ENCODE peak calls at places on chromosomes 3 and 15, in seven cellular contexts. One of them, this sample, is unnamed.

GRCh38 chr15:68700395-68701123 is 120.1 kb downstream of the ANP32A start:
- DNase-seq in mammary epithelial cell: no peak
- DNase-seq in GM23248: peak; percentile 80
- DNase-seq in neural progenitor cell: peak; percentile 58
- DNase-seq in fibroblast of lung: peak; percentile 66
- DNase-seq in H9: peak; percentile 59
- DNase-seq in astrocyte: peak; percentile 65
- DNase-seq in this sample: peak; percentile 81

GRCh38 chr15:66995257-66995656 is 70.1 kb upstream of the SMAD3 start:
- DNase-seq in mammary epithelial cell: peak; percentile 65
- DNase-seq in fibroblast of lung: peak; percentile 53
- DNase-seq in GM23248: peak; percentile 81
- DNase-seq in H9: no peak
- DNase-seq in astrocyte: peak; percentile 47
- DNase-seq in neural progenitor cell: no peak
- DNase-seq in this sample: no peak

GRCh38 chr15:94242257-94242656 is 10.9 kb downstream of the MCTP2 start:
- DNase-seq in GM23248: no peak
- DNase-seq in fibroblast of lung: no peak
- DNase-seq in astrocyte: no peak
- DNase-seq in mammary epithelial cell: no peak
- DNase-seq in H9: no peak
- DNase-seq in neural progenitor cell: no peak
- DNase-seq in this sample: no peak

GRCh38 chr15:29968099-29968892 is 114.5 kb upstream of the GOLGA8J start:
- DNase-seq in H9: peak; percentile 64
- DNase-seq in astrocyte: peak; percentile 15
- DNase-seq in neural progenitor cell: peak; percentile 68
- DNase-seq in fibroblast of lung: no peak
- DNase-seq in GM23248: peak; percentile 14
- DNase-seq in mammary epithelial cell: peak; percentile 6
- DNase-seq in this sample: peak; percentile 14

GRCh38 chr3:130341882-130342281 is 3.6 kb upstream of the COL6A5 start:
- DNase-seq in H9: no peak
- DNase-seq in GM23248: no peak
- DNase-seq in astrocyte: no peak
- DNase-seq in neural progenitor cell: no peak
- DNase-seq in mammary epithelial cell: no peak
- DNase-seq in fibroblast of lung: peak; percentile 6
- DNase-seq in this sample: no peak

GRCh38 chr3:31740397-31740796 is 207.7 kb downstream of the STT3B start:
- DNase-seq in mammary epithelial cell: no peak
- DNase-seq in astrocyte: no peak
- DNase-seq in GM23248: no peak
- DNase-seq in H9: no peak
- DNase-seq in fibroblast of lung: no peak
- DNase-seq in neural progenitor cell: no peak
- DNase-seq in this sample: no peak

GRCh38 chr3:49724586-49724985 is 835 bp upstream of the GMPPB start:
- DNase-seq in mammary epithelial cell: no peak
- DNase-seq in astrocyte: no peak
- DNase-seq in neural progenitor cell: peak; percentile 29
- DNase-seq in GM23248: no peak
- DNase-seq in H9: peak; percentile 37
- DNase-seq in fibroblast of lung: no peak
- DNase-seq in this sample: no peak

GRCh38 chr3:49900491-49901153 is 3.1 kb downstream of the MST1R start:
- DNase-seq in GM23248: peak; percentile 90
- DNase-seq in fibroblast of lung: no peak
- DNase-seq in mammary epithelial cell: peak; percentile 99
- DNase-seq in H9: peak; percentile 59
- DNase-seq in astrocyte: peak; percentile 26
- DNase-seq in neural progenitor cell: no peak
- DNase-seq in this sample: peak; percentile 73

GRCh38 chr15:74307827-74308642 is 59.4 kb downstream of the CYP11A1 start:
- DNase-seq in astrocyte: peak; percentile 44
- DNase-seq in neural progenitor cell: peak; percentile 87
- DNase-seq in fibroblast of lung: peak; percentile 58
- DNase-seq in H9: peak; percentile 67
- DNase-seq in GM23248: peak; percentile 84
- DNase-seq in mammary epithelial cell: peak; percentile 58
- DNase-seq in this sample: peak; percentile 70

GRCh38 chr15:98823012-98823458 is 174.7 kb downstream of the IGF1R start:
- DNase-seq in astrocyte: peak; percentile 90
- DNase-seq in mammary epithelial cell: peak; percentile 44
- DNase-seq in fibroblast of lung: peak; percentile 91
- DNase-seq in GM23248: peak; percentile 86
- DNase-seq in H9: peak; percentile 83
- DNase-seq in neural progenitor cell: peak; percentile 42
- DNase-seq in this sample: peak; percentile 50

GRCh38 chr3:41274944-41275668 is 75.8 kb downstream of the CTNNB1 start:
- DNase-seq in GM23248: peak; percentile 88
- DNase-seq in fibroblast of lung: peak; percentile 72
- DNase-seq in astrocyte: peak; percentile 44
- DNase-seq in H9: no peak
- DNase-seq in mammary epithelial cell: peak; percentile 73
- DNase-seq in neural progenitor cell: no peak
- DNase-seq in this sample: peak; percentile 67

GRCh38 chr3:194598771-194599557 is 34.3 kb downstream of the TMEM44 start:
- DNase-seq in mammary epithelial cell: no peak
- DNase-seq in neural progenitor cell: no peak
- DNase-seq in GM23248: peak; percentile 92
- DNase-seq in fibroblast of lung: peak; percentile 79
- DNase-seq in astrocyte: peak; percentile 100
- DNase-seq in H9: no peak
- DNase-seq in this sample: no peak

GRCh38 chr3:54157860-54158259 is 35.5 kb downstream of the CACNA2D3 start:
- DNase-seq in H9: no peak
- DNase-seq in mammary epithelial cell: no peak
- DNase-seq in fibroblast of lung: no peak
- DNase-seq in GM23248: no peak
- DNase-seq in astrocyte: no peak
- DNase-seq in neural progenitor cell: no peak
- DNase-seq in this sample: no peak

GRCh38 chr3:43155464-43156121 is 49.7 kb upstream of the POMGNT2 start:
- DNase-seq in GM23248: peak; percentile 96
- DNase-seq in neural progenitor cell: peak; percentile 77
- DNase-seq in astrocyte: peak; percentile 63
- DNase-seq in H9: peak; percentile 79
- DNase-seq in mammary epithelial cell: peak; percentile 76
- DNase-seq in fibroblast of lung: peak; percentile 89
- DNase-seq in this sample: peak; percentile 82

GRCh38 chr3:43159496-43160255 is 53.8 kb upstream of the POMGNT2 start:
- DNase-seq in neural progenitor cell: no peak
- DNase-seq in mammary epithelial cell: no peak
- DNase-seq in astrocyte: no peak
- DNase-seq in fibroblast of lung: no peak
- DNase-seq in H9: no peak
- DNase-seq in GM23248: no peak
- DNase-seq in this sample: no peak

GRCh38 chr3:127439621-127440020 is 150.9 kb downstream of the TPRA1 start:
- DNase-seq in H9: peak; percentile 5
- DNase-seq in GM23248: no peak
- DNase-seq in fibroblast of lung: no peak
- DNase-seq in astrocyte: no peak
- DNase-seq in mammary epithelial cell: no peak
- DNase-seq in neural progenitor cell: no peak
- DNase-seq in this sample: no peak

GRCh38 chr3:23728651-23729117 is 77.1 kb upstream of the UBE2E1 start:
- DNase-seq in GM23248: no peak
- DNase-seq in fibroblast of lung: no peak
- DNase-seq in mammary epithelial cell: no peak
- DNase-seq in neural progenitor cell: peak; percentile 76
- DNase-seq in astrocyte: peak; percentile 42
- DNase-seq in H9: no peak
- DNase-seq in this sample: peak; percentile 43
- H2AFZ ChIP-seq in GM23248: no peak overlapping the region
- H2AFZ ChIP-seq in fibroblast of lung: no peak overlapping the region
- H2AFZ ChIP-seq in mammary epithelial cell: no peak overlapping the region
- H2AFZ ChIP-seq in neural progenitor cell: no peak overlapping the region
- H2AFZ ChIP-seq in astrocyte: peak overlapping the region; percentile 3
- H2AFZ ChIP-seq in H9: no peak overlapping the region
- H2AFZ ChIP-seq in this sample: no peak overlapping the region

GRCh38 chr15:46848704-46849103 is 868.6 kb upstream of the SEMA6D start:
- DNase-seq in H9: no peak
- DNase-seq in fibroblast of lung: peak; percentile 59
- DNase-seq in mammary epithelial cell: no peak
- DNase-seq in GM23248: peak; percentile 40
- DNase-seq in astrocyte: peak; percentile 46
- DNase-seq in neural progenitor cell: no peak
- DNase-seq in this sample: no peak
- H2AFZ ChIP-seq in H9: no peak overlapping the region
- H2AFZ ChIP-seq in fibroblast of lung: no peak overlapping the region
- H2AFZ ChIP-seq in mammary epithelial cell: no peak overlapping the region
- H2AFZ ChIP-seq in GM23248: no peak overlapping the region
- H2AFZ ChIP-seq in astrocyte: peak overlapping the region; percentile 29
- H2AFZ ChIP-seq in neural progenitor cell: no peak overlapping the region
- H2AFZ ChIP-seq in this sample: no peak overlapping the region

DNA sequence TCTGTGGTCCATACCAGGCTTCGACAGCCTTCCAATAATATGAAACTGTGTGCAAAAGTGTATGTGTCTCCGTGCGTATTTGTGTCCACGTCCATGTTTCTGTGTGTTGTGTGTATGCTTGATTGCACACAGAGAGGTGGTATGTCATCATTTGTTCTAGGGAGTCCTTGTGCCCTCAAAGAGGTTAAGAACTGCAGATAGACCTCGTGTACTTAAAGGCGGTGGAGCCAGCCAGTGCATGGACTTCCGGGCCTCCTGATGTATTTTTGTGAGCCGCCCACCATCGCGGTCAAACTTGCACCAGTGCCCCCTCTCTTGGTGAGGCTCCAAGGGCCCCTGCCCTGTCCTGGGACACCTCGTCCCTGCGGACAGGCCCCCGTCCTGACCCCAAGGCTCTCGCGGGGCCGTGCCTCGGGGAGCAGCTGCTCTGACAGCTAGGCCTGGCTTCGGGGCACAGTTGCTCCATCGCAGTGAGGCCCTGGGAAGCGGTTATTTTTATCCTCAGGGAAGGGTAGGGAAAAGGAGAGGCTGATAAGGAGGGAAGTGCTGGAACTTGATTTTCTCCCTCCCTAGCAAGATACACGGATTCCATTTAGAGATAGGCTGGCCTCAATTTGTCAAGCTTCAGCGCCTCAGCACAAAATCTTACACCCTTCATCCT is 1.2 kb upstream of the RYK start:
- DNase-seq in GM23248: no peak
- DNase-seq in neural progenitor cell: peak; percentile 46
- DNase-seq in mammary epithelial cell: no peak
- DNase-seq in astrocyte: no peak
- DNase-seq in H9: peak; percentile 51
- DNase-seq in fibroblast of lung: no peak
- DNase-seq in this sample: peak; percentile 36
- H2AFZ ChIP-seq in GM23248: no peak overlapping the region
- H2AFZ ChIP-seq in neural progenitor cell: peak overlapping the region; percentile 27
- H2AFZ ChIP-seq in mammary epithelial cell: no peak overlapping the region
- H2AFZ ChIP-seq in astrocyte: no peak overlapping the region
- H2AFZ ChIP-seq in H9: no peak overlapping the region
- H2AFZ ChIP-seq in fibroblast of lung: peak overlapping the region; percentile 24
- H2AFZ ChIP-seq in this sample: peak overlapping the region; percentile 47

DNA sequence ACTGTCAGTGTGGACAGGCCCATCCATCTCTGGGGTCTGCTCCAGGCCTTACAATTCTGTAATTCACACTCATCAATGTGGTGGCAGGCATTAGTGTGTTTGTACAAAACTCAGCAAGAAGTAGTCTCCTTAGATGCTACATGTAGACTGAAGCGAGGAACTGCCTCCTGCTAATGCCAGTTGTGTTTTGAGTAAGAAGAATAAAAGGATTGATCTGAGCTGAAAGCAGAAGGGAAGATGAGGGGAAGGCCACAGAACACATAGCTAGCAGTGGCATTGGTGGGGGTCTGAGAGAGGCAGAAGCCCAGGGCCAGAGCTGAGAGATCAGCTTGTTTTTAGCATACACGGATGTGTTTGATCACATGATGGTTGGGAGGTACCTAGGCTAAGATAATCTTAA is 144.1 kb downstream of the TIGIT start:
- DNase-seq in H9: no peak
- DNase-seq in GM23248: no peak
- DNase-seq in mammary epithelial cell: no peak
- DNase-seq in astrocyte: no peak
- DNase-seq in neural progenitor cell: no peak
- DNase-seq in fibroblast of lung: no peak
- DNase-seq in this sample: no peak
- H2AFZ ChIP-seq in H9: no peak overlapping the region
- H2AFZ ChIP-seq in GM23248: no peak overlapping the region
- H2AFZ ChIP-seq in mammary epithelial cell: no peak overlapping the region
- H2AFZ ChIP-seq in astrocyte: no peak overlapping the region
- H2AFZ ChIP-seq in neural progenitor cell: no peak overlapping the region
- H2AFZ ChIP-seq in fibroblast of lung: no peak overlapping the region
- H2AFZ ChIP-seq in this sample: no peak overlapping the region

GRCh38 chr3:115498421-115498820 is 124.9 kb upstream of the GAP43 start:
- DNase-seq in mammary epithelial cell: no peak
- DNase-seq in fibroblast of lung: no peak
- DNase-seq in neural progenitor cell: peak; percentile 35
- DNase-seq in GM23248: no peak
- DNase-seq in H9: no peak
- DNase-seq in astrocyte: no peak
- DNase-seq in this sample: no peak
- H2AFZ ChIP-seq in mammary epithelial cell: no peak overlapping the region
- H2AFZ ChIP-seq in fibroblast of lung: no peak overlapping the region
- H2AFZ ChIP-seq in neural progenitor cell: no peak overlapping the region
- H2AFZ ChIP-seq in GM23248: no peak overlapping the region
- H2AFZ ChIP-seq in H9: no peak overlapping the region
- H2AFZ ChIP-seq in astrocyte: no peak overlapping the region
- H2AFZ ChIP-seq in this sample: no peak overlapping the region

DNA sequence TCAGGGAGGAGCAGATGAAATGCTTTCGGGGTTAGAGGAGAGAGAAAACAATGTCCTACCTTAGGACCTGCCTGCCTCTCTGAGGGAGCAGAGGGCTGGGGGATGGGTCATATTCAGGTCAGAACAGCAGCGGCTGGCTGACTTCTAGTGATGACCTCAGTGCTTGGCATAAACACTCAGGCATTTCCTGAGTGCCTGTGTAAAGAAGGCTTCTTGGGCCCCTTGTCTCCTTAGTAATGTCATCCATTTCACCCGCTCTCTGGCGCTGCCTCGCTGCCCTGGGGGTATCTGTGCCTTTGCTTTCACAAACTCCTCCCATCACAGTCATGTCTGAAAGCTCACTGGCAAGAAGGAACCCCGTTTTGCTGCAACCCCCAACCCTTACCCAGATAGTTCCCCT is 82.9 kb upstream of the GSK3B start:
- DNase-seq in neural progenitor cell: no peak
- DNase-seq in astrocyte: peak; percentile 74
- DNase-seq in GM23248: peak; percentile 95
- DNase-seq in fibroblast of lung: peak; percentile 81
- DNase-seq in H9: peak; percentile 50
- DNase-seq in mammary epithelial cell: peak; percentile 91
- DNase-seq in this sample: peak; percentile 80
- H2AFZ ChIP-seq in neural progenitor cell: peak overlapping the region; percentile 3
- H2AFZ ChIP-seq in astrocyte: peak overlapping the region; percentile 49
- H2AFZ ChIP-seq in GM23248: peak overlapping the region; percentile 83
- H2AFZ ChIP-seq in fibroblast of lung: peak overlapping the region; percentile 93
- H2AFZ ChIP-seq in H9: no peak overlapping the region
- H2AFZ ChIP-seq in mammary epithelial cell: peak overlapping the region; percentile 77
- H2AFZ ChIP-seq in this sample: peak overlapping the region; percentile 54

This sample was measured in hepatocyte.